ENCODE peak calls at places on chromosomes 7 and 10, in seven cellular contexts. One of them, this sample, is unnamed.

GRCh38 chr10:61612009-61612408 is 50.7 kb upstream of the CABCOCO1 start:
- DNase-seq in A549: no peak
- DNase-seq in cardiac fibroblast: no peak
- DNase-seq in suprapubic skin: peak; percentile 66
- DNase-seq in tibial artery: peak; percentile 36
- DNase-seq in nephron progenitor cell: no peak
- DNase-seq in AG04449: no peak
- DNase-seq in this sample: no peak

GRCh38 chr7:30102281-30102680 is 32.5 kb upstream of the MTURN start:
- DNase-seq in A549: no peak
- DNase-seq in cardiac fibroblast: no peak
- DNase-seq in suprapubic skin: no peak
- DNase-seq in tibial artery: no peak
- DNase-seq in nephron progenitor cell: no peak
- DNase-seq in AG04449: no peak
- DNase-seq in this sample: no peak

GRCh38 chr10:59337254-59337653 is 25.1 kb downstream of the FAM13C start:
- DNase-seq in A549: no peak
- DNase-seq in cardiac fibroblast: peak; percentile 65
- DNase-seq in suprapubic skin: no peak
- DNase-seq in tibial artery: peak; percentile 37
- DNase-seq in nephron progenitor cell: no peak
- DNase-seq in AG04449: no peak
- DNase-seq in this sample: no peak

GRCh38 chr7:86815556-86815955 is 171.8 kb downstream of the GRM3 start:
- DNase-seq in A549: no peak
- DNase-seq in cardiac fibroblast: no peak
- DNase-seq in suprapubic skin: no peak
- DNase-seq in tibial artery: no peak
- DNase-seq in nephron progenitor cell: no peak
- DNase-seq in AG04449: no peak
- DNase-seq in this sample: no peak

GRCh38 chr7:131424219-131424822 is 96.6 kb downstream of the MKLN1 start:
- DNase-seq in A549: peak; percentile 19
- DNase-seq in cardiac fibroblast: peak; percentile 73
- DNase-seq in suprapubic skin: no peak
- DNase-seq in tibial artery: no peak
- DNase-seq in nephron progenitor cell: no peak
- DNase-seq in AG04449: no peak
- DNase-seq in this sample: no peak

GRCh38 chr7:115558186-115558585 is 472.4 kb downstream of the TFEC start:
- DNase-seq in A549: no peak
- DNase-seq in cardiac fibroblast: peak; percentile 25
- DNase-seq in suprapubic skin: no peak
- DNase-seq in tibial artery: no peak
- DNase-seq in nephron progenitor cell: no peak
- DNase-seq in AG04449: peak; percentile 16
- DNase-seq in this sample: no peak

GRCh38 chr7:91046322-91047088 is 217.7 kb upstream of the FZD1 start:
- DNase-seq in A549: no peak
- DNase-seq in cardiac fibroblast: peak; percentile 23
- DNase-seq in suprapubic skin: no peak
- DNase-seq in tibial artery: no peak
- DNase-seq in nephron progenitor cell: no peak
- DNase-seq in AG04449: no peak
- DNase-seq in this sample: no peak

GRCh38 chr7:92246363-92247101 is 758 bp downstream of the ANKIB1 start:
- DNase-seq in A549: peak; percentile 33
- DNase-seq in cardiac fibroblast: peak; percentile 33
- DNase-seq in suprapubic skin: no peak
- DNase-seq in tibial artery: peak; percentile 24
- DNase-seq in nephron progenitor cell: peak; percentile 27
- DNase-seq in AG04449: no peak
- DNase-seq in this sample: no peak

GRCh38 chr7:130118801-130119200 is 48.5 kb downstream of the KLHDC10 start:
- DNase-seq in A549: no peak
- DNase-seq in cardiac fibroblast: no peak
- DNase-seq in suprapubic skin: no peak
- DNase-seq in tibial artery: no peak
- DNase-seq in nephron progenitor cell: no peak
- DNase-seq in AG04449: no peak
- DNase-seq in this sample: no peak

GRCh38 chr10:42955493-42955889 is 121.4 kb upstream of the RET start:
- DNase-seq in A549: no peak
- DNase-seq in cardiac fibroblast: no peak
- DNase-seq in suprapubic skin: peak; percentile 24
- DNase-seq in tibial artery: no peak
- DNase-seq in nephron progenitor cell: no peak
- DNase-seq in AG04449: no peak
- DNase-seq in this sample: no peak

GRCh38 chr10:15865304-15865703 is 5.0 kb upstream of the MINDY3 start:
- DNase-seq in A549: no peak
- DNase-seq in cardiac fibroblast: no peak
- DNase-seq in suprapubic skin: no peak
- DNase-seq in tibial artery: no peak
- DNase-seq in nephron progenitor cell: no peak
- DNase-seq in AG04449: no peak
- DNase-seq in this sample: no peak

GRCh38 chr7:14850039-14850438 is 52.5 kb downstream of the DGKB start:
- DNase-seq in A549: no peak
- DNase-seq in cardiac fibroblast: peak; percentile 59
- DNase-seq in suprapubic skin: no peak
- DNase-seq in tibial artery: no peak
- DNase-seq in nephron progenitor cell: no peak
- DNase-seq in AG04449: no peak
- DNase-seq in this sample: no peak

GRCh38 chr10:16545126-16545736 is 23.6 kb upstream of the C1QL3 start:
- DNase-seq in A549: peak; percentile 54
- DNase-seq in cardiac fibroblast: peak; percentile 65
- DNase-seq in suprapubic skin: no peak
- DNase-seq in tibial artery: no peak
- DNase-seq in nephron progenitor cell: peak; percentile 12
- DNase-seq in AG04449: no peak
- DNase-seq in this sample: no peak

GRCh38 chr10:5514226-5514881 is 10.4 kb upstream of the CALML3 start:
- DNase-seq in A549: no peak
- DNase-seq in cardiac fibroblast: no peak
- DNase-seq in suprapubic skin: peak; percentile 44
- DNase-seq in tibial artery: no peak
- DNase-seq in nephron progenitor cell: no peak
- DNase-seq in AG04449: no peak
- DNase-seq in this sample: no peak

GRCh38 chr10:72477463-72477862 is 122.7 kb upstream of the DNAJB12 start:
- DNase-seq in A549: no peak
- DNase-seq in cardiac fibroblast: no peak
- DNase-seq in suprapubic skin: no peak
- DNase-seq in tibial artery: no peak
- DNase-seq in nephron progenitor cell: no peak
- DNase-seq in AG04449: no peak
- DNase-seq in this sample: no peak

GRCh38 chr7:111858331-111858730 is 296.0 kb upstream of the IMMP2L start:
- DNase-seq in A549: no peak
- DNase-seq in cardiac fibroblast: no peak
- DNase-seq in suprapubic skin: no peak
- DNase-seq in tibial artery: no peak
- DNase-seq in nephron progenitor cell: no peak
- DNase-seq in AG04449: no peak
- DNase-seq in this sample: no peak

GRCh38 chr10:29435809-29436501 is 147.1 kb downstream of the LYZL1 start:
- DNase-seq in A549: no peak
- DNase-seq in cardiac fibroblast: no peak
- DNase-seq in suprapubic skin: no peak
- DNase-seq in tibial artery: no peak
- DNase-seq in nephron progenitor cell: no peak
- DNase-seq in AG04449: peak; percentile 45
- DNase-seq in this sample: no peak

GRCh38 chr10:30059209-30060107 is at the start of gene JCAD:
- DNase-seq in A549: peak; percentile 47
- DNase-seq in cardiac fibroblast: peak; percentile 16
- DNase-seq in suprapubic skin: peak; percentile 82
- DNase-seq in tibial artery: peak; percentile 74
- DNase-seq in nephron progenitor cell: peak; percentile 94
- DNase-seq in AG04449: no peak
- DNase-seq in this sample: no peak

GRCh38 chr10:35413985-35414861 is 77.9 kb downstream of the CCNY start:
- DNase-seq in A549: no peak
- DNase-seq in cardiac fibroblast: no peak
- DNase-seq in suprapubic skin: no peak
- DNase-seq in tibial artery: no peak
- DNase-seq in nephron progenitor cell: no peak
- DNase-seq in AG04449: no peak
- DNase-seq in this sample: no peak

GRCh38 chr10:118698421-118698820 is 56.3 kb downstream of the CACUL1 start:
- DNase-seq in A549: peak; percentile 11
- DNase-seq in cardiac fibroblast: peak; percentile 62
- DNase-seq in suprapubic skin: no peak
- DNase-seq in tibial artery: no peak
- DNase-seq in nephron progenitor cell: no peak
- DNase-seq in AG04449: no peak
- DNase-seq in this sample: no peak

GRCh38 chr7:116679495-116679894 is 7.5 kb downstream of the MET start:
- DNase-seq in A549: no peak
- DNase-seq in cardiac fibroblast: peak; percentile 58
- DNase-seq in suprapubic skin: no peak
- DNase-seq in tibial artery: no peak
- DNase-seq in nephron progenitor cell: no peak
- DNase-seq in AG04449: no peak
- DNase-seq in this sample: no peak

GRCh38 chr7:132169730-132170129 is 406.5 kb downstream of the PLXNA4 start:
- DNase-seq in A549: no peak
- DNase-seq in cardiac fibroblast: no peak
- DNase-seq in suprapubic skin: no peak
- DNase-seq in tibial artery: no peak
- DNase-seq in nephron progenitor cell: no peak
- DNase-seq in AG04449: no peak
- DNase-seq in this sample: no peak

GRCh38 chr10:63518690-63519288 is 2.4 kb upstream of the REEP3 start:
- DNase-seq in A549: no peak
- DNase-seq in cardiac fibroblast: no peak
- DNase-seq in suprapubic skin: no peak
- DNase-seq in tibial artery: no peak
- DNase-seq in nephron progenitor cell: no peak
- DNase-seq in AG04449: no peak
- DNase-seq in this sample: no peak

GRCh38 chr7:151672706-151673105 is 153.0 kb upstream of the RHEB start:
- DNase-seq in A549: no peak
- DNase-seq in cardiac fibroblast: no peak
- DNase-seq in suprapubic skin: no peak
- DNase-seq in tibial artery: no peak
- DNase-seq in nephron progenitor cell: no peak
- DNase-seq in AG04449: no peak
- DNase-seq in this sample: no peak

GRCh38 chr7:127765150-127765549 is 113.2 kb downstream of the SND1 start:
- DNase-seq in A549: no peak
- DNase-seq in cardiac fibroblast: no peak
- DNase-seq in suprapubic skin: no peak
- DNase-seq in tibial artery: no peak
- DNase-seq in nephron progenitor cell: no peak
- DNase-seq in AG04449: no peak
- DNase-seq in this sample: no peak

GRCh38 chr7:47153076-47153475 is 428.8 kb downstream of the TNS3 start:
- DNase-seq in A549: no peak
- DNase-seq in cardiac fibroblast: peak; percentile 95
- DNase-seq in suprapubic skin: no peak
- DNase-seq in tibial artery: peak; percentile 47
- DNase-seq in nephron progenitor cell: no peak
- DNase-seq in AG04449: peak; percentile 91
- DNase-seq in this sample: no peak

GRCh38 chr7:21507627-21508343 is 35.1 kb upstream of the DNAH11 start:
- DNase-seq in A549: no peak
- DNase-seq in cardiac fibroblast: peak; percentile 67
- DNase-seq in suprapubic skin: no peak
- DNase-seq in tibial artery: no peak
- DNase-seq in nephron progenitor cell: peak; percentile 18
- DNase-seq in AG04449: no peak
- DNase-seq in this sample: no peak

GRCh38 chr10:12348870-12349627 is at the start of gene CAMK1D:
- DNase-seq in A549: peak; percentile 60
- DNase-seq in cardiac fibroblast: peak; percentile 56
- DNase-seq in suprapubic skin: peak; percentile 91
- DNase-seq in tibial artery: peak; percentile 81
- DNase-seq in nephron progenitor cell: peak; percentile 78
- DNase-seq in AG04449: no peak
- DNase-seq in this sample: peak; percentile 75
- TF ChIP-seq CTCF in A549: peak; percentile 59
- TF ChIP-seq CTCF in cardiac fibroblast: no peak
- TF ChIP-seq CTCF in suprapubic skin: no peak
- TF ChIP-seq CTCF in tibial artery: peak; percentile 19
- TF ChIP-seq CTCF in nephron progenitor cell: no peak
- TF ChIP-seq CTCF in AG04449: peak; percentile 34
- TF ChIP-seq CTCF in this sample: peak; percentile 31

DNA sequence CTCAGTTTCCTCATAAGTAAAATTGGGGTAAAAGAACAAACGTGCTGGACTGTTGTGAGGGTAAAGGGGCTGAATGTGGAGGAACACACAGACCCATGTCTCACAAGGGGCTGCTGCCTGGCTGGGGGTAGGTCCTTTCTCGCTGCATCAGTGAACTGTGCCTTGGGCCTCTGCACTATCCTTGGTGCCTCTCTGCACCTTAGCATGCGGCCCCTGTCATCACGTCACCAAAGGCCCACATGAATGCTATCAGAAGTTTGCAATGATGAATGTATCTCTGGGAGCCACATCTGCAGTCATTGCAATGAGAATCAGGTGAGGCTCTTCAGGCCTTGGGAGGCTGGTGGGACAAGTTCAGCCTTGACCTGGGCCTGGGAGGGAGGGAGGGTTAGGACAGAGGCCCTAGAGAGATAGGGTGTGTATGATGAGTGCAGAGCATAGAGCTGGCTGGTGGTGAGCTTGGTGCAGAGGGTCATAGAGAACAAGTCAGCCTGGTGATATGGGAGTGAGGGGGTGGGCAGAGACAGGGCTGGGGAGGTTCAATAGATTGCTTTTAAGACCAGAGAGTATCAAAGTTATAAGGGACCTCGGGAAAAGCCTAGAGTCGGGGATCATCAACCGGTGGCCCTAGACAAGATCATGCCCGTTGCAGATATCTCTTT is 308.4 kb downstream of the RPS24 start:
- DNase-seq in A549: no peak
- DNase-seq in cardiac fibroblast: no peak
- DNase-seq in suprapubic skin: peak; percentile 39
- DNase-seq in tibial artery: no peak
- DNase-seq in nephron progenitor cell: no peak
- DNase-seq in AG04449: no peak
- DNase-seq in this sample: no peak
- TF ChIP-seq CTCF in A549: no peak
- TF ChIP-seq CTCF in cardiac fibroblast: no peak
- TF ChIP-seq CTCF in suprapubic skin: no peak
- TF ChIP-seq CTCF in tibial artery: no peak
- TF ChIP-seq CTCF in nephron progenitor cell: no peak
- TF ChIP-seq CTCF in AG04449: no peak
- TF ChIP-seq CTCF in this sample: no peak

GRCh38 chr7:45921699-45922519 is 837 bp upstream of the IGFBP3 start:
- DNase-seq in A549: peak; percentile 64
- DNase-seq in cardiac fibroblast: peak; percentile 85
- DNase-seq in suprapubic skin: no peak
- DNase-seq in tibial artery: peak; percentile 70
- DNase-seq in nephron progenitor cell: peak; percentile 80
- DNase-seq in AG04449: no peak
- DNase-seq in this sample: no peak
- TF ChIP-seq CTCF in A549: peak; percentile 99
- TF ChIP-seq CTCF in cardiac fibroblast: peak; percentile 99
- TF ChIP-seq CTCF in suprapubic skin: peak; percentile 82
- TF ChIP-seq CTCF in tibial artery: peak; percentile 97
- TF ChIP-seq CTCF in nephron progenitor cell: peak; percentile 96
- TF ChIP-seq CTCF in AG04449: peak; percentile 94
- TF ChIP-seq CTCF in this sample: no peak

GRCh38 chr10:68550747-68551411 is 9.3 kb upstream of the TET1 start:
- DNase-seq in A549: peak; percentile 70
- DNase-seq in cardiac fibroblast: peak; percentile 91
- DNase-seq in suprapubic skin: no peak
- DNase-seq in tibial artery: peak; percentile 41
- DNase-seq in nephron progenitor cell: peak; percentile 46
- DNase-seq in AG04449: no peak
- DNase-seq in this sample: no peak
- TF ChIP-seq CTCF in A549: peak; percentile 50
- TF ChIP-seq CTCF in cardiac fibroblast: peak; percentile 95
- TF ChIP-seq CTCF in suprapubic skin: peak; percentile 75
- TF ChIP-seq CTCF in tibial artery: peak; percentile 82
- TF ChIP-seq CTCF in nephron progenitor cell: peak; percentile 72
- TF ChIP-seq CTCF in AG04449: peak; percentile 81
- TF ChIP-seq CTCF in this sample: peak; percentile 80

This sample was measured in CD14-positive monocyte.